ENCODE peak calls at places on chromosome 17, in four cellular contexts. R, J, N and X are unnamed samples.

GRCh38 chr17:65231662-65232335 is 94.6 kb downstream of the RGS9 start:
- DNase-seq in R (peak; percentile 88), J (peak; percentile 63), N (peak; percentile 17), X (no peak)

GRCh38 chr17:45131616-45132301 is 556 bp downstream of the PLCD3 start:
- DNase-seq in R (peak; percentile 82), J (no peak), N (no peak), X (peak; percentile 60)

GRCh38 chr17:78607061-78607460 is 29.9 kb upstream of the DNAH17 start:
- DNase-seq in R (peak; percentile 51), J (no peak), N (no peak), X (no peak)

GRCh38 chr17:4511199-4511932 is 12.7 kb downstream of the SPNS2 start:
- DNase-seq in R (no peak), J (no peak), N (no peak), X (no peak)

GRCh38 chr17:48834973-48835372 is 4.1 kb downstream of the CALCOCO2 start:
- DNase-seq in R (no peak), J (no peak), N (no peak), X (no peak)

GRCh38 chr17:65062168-65062915 is 5.8 kb upstream of the GNA13 start:
- DNase-seq in R (peak; percentile 42), J (no peak), N (no peak), X (no peak)

GRCh38 chr17:45366691-45367090 is 49.9 kb upstream of the MAP3K14 start:
- DNase-seq in R (no peak), J (no peak), N (no peak), X (no peak)

GRCh38 chr17:30021708-30022317 is 80.4 kb downstream of the EFCAB5 start:
- DNase-seq in R (peak; percentile 66), J (peak; percentile 13), N (no peak), X (no peak)

GRCh38 chr17:78041401-78042179 is 83.1 kb downstream of the TNRC6C start:
- DNase-seq in R (no peak), J (no peak), N (no peak), X (no peak)

GRCh38 chr17:43840814-43841213 is 6.2 kb upstream of the CD300LG start:
- DNase-seq in R (peak; percentile 47), J (no peak), N (no peak), X (no peak)
- TF ChIP-seq CTCF in R (peak; percentile 54), J (peak; percentile 20), N (no peak), X (no peak)

GRCh38 chr17:67491009-67491677 is 114.1 kb downstream of the PITPNC1 start:
- DNase-seq in R (peak; percentile 56), J (peak; percentile 93), N (peak; percentile 99), X (no peak)
- TF ChIP-seq CTCF in R (no peak), J (no peak), N (no peak), X (no peak)

DNA sequence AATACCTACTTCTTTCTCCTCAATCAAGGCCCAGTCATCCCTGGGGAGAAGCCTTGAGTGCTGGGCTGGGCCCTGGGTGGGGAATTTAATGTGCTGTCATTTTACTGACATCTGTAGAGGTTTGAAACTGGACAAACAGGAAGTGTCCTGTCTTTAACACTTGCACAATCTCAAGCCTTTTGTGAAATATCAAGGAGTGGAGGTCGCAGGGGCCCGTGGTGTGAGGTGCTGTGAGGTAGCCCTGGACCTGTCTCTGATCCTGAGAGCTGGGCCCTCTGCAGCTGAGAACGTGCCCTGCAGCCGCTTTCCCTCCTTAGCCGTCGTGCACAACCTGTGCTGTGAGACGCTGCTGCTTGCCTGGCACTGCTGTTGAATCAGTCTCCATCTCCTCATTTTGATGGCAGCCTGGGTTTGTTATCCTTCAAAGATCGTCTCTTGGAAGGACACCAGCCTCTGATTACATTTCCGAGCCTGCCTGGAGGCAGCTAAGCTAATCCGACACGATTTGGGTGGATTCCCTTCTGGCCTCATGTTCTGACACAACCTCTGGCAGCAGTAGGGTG is 29.9 kb downstream of the SMARCE1 start:
- DNase-seq in R (peak; percentile 16), J (no peak), N (no peak), X (no peak)
- TF ChIP-seq CTCF in R (no peak), J (no peak), N (no peak), X (no peak)

DNA sequence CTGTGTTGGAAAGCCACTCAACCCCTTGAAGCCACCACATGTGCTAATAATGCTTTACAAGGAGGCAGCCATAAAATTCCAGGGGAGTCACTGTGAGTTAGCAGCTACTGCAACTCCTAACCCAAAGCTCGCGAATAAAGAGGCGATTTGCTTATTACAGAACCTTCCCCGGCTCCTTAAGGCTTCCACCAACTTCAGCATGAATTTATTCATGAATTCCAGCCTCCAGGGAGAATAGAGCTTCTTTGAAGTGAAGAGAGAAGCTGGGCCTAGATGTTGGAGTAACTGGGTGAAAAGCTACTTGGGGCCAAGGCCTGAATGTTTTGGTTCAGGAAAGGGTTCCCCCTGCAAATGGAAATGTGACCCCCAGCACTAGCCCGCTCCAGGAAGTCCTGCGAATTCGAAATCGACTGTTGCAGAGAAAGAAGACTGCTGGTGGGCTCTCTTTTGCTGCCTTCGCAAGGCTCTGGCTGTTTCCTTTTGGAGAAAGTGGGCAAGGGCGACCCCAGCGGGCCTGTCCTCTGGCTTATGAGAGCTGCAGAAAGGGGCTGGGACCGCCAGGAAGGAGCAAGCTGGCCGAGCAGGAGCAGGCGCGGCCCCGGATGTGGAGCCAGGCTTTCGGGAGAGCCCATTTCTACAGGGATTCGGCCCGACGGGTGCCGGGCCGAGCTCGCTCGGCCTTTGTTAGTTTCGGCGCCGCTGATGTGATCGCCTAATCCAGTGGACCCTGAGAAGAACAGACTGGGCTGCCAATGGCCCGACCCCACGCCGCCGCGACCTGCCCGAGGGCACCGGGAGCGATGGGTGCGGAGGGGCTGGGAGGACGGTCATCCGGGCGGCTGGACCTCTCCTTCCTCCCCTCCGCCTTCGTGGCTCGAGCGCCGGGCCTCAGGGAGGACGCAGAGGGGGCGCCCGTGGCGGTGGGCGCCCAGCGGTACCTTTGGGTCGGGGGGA is 7.6 kb downstream of the CBX8 start:
- DNase-seq in R (peak; percentile 91), J (no peak), N (no peak), X (no peak)
- TF ChIP-seq CTCF in R (no peak), J (no peak), N (no peak), X (no peak)

DNA sequence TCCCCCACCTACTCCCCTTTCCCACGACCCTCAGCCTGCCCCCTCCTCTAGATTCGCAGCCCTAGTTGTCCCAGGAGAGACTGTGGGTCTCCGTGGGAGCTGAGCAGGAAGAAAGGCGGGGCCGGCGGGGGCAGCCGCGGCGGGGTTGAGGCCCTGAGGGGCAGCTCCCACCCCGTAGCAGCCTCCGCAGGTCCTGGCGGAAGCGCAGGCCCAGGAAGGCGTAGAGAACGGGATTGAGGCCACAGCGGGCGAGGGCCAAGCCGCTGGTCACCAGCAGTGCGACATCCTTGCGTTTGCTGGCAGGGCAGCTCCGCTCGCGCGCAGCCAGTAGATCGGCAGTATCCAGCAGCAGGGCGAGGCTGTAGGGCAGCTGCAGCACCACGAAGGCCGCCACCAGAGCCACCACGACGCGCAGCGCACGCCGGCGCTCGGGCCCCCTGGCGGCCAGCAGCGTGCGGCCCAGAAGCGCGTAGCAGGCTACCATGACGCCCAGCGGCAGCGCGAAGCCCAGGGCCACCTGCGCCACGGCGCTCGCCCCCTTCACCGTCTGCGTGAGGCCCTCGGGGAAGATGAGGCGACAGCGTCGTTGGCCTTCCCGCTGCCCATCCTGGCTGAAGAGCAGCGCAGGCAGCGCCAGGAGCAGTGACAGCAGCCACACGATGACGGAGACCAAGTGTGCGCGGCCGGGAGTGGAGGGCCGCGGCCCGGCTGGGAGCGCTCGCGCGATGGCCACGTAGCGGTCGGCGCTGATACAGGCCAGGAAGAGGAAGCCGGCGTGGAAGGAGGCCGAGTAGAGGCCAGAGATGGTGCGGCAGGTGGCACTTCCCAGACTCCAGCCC is 1.9 kb downstream of the CCR10 start:
- DNase-seq in R (peak; percentile 92), J (no peak), N (peak; percentile 78), X (peak; percentile 78)
- TF ChIP-seq CTCF in R (peak; percentile 80), J (peak; percentile 72), N (peak; percentile 86), X (no peak)

DNA sequence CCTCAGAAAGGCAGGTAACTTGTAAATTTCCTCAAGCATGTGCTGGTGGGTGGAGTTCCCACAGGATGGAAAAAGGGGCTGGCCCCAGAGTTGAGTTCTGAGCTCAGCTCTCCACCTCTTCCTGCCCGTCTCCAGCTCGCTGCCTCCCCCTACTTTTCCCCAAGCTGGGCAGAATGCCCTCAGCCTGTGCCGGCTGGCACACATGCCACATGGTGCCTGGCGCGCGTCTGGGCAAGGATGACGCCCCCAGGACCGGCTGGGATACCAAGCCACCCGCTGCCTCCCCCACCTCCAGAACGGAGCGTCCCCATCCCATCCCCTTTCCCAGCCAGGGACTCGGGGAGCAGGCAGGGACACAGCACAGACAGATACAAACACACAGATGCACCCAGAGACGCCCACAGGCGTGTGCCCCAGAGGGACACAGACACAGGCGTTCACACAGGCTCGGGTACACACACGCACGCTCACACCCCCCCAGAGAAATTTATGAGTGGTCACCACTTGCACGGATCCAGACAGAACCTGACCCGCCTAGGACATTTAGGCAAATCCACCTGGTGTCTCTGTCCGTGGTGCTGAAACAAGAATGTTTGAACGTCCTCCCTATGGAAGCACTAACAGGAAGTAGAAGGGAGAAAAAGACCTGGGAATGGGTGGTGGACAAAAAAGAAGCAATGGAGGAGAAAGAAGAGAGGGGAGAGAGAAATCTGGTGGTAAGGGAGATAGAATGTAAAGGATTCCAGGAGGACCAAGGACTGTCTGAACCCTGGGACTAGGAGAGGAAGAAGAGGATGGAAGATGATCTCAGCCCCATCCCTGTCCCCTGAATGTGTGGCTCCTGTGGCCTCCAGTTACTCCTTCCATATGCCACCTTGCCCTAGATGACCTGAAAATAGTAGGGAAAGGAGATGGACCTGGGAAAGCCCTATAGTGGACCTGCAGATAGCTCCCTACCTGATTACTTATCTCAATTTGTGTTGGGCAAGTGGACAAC is 15.5 kb downstream of the NEUROD2 start:
- DNase-seq in R (peak; percentile 92), J (no peak), N (peak; percentile 58), X (no peak)
- TF ChIP-seq CTCF in R (no peak), J (no peak), N (no peak), X (no peak)